ENCODE peak calls at places on chromosomes 4 and X, in five cellular contexts. L is AG10803; Y is lower lobe of right lung; T is Caco-2; R is CD8-positive, alpha-beta T cell. Z is an unnamed sample.

GRCh38 chrX:123803331-123803983 is 56.4 kb upstream of the XIAP start:
- DNase-seq in L (peak), Y (no peak), T (peak), R (no peak), Z (no peak)

GRCh38 chr4:171534391-171534790 is 278.8 kb upstream of the GALNTL6 start:
- DNase-seq in L (no peak), Y (no peak), T (no peak), R (no peak), Z (no peak)

GRCh38 chrX:97984641-97985040 is 1100.9 kb downstream of the RPA4 start:
- DNase-seq in L (no peak), Y (no peak), T (no peak), R (no peak), Z (no peak)

GRCh38 chr4:155809835-155810234 is 51.0 kb downstream of the GUCY1B1 start:
- DNase-seq in L (peak), Y (no peak), T (no peak), R (no peak), Z (no peak)

GRCh38 chr4:140343303-140343702 is 30.1 kb upstream of the SCOC start:
- DNase-seq in L (no peak), Y (peak), T (peak), R (no peak), Z (no peak)

GRCh38 chr4:146398896-146399443 is 122.8 kb downstream of the SLC10A7 start:
- DNase-seq in L (no peak), Y (no peak), T (no peak), R (no peak), Z (no peak)

GRCh38 chr4:337932-338758 is 531 bp downstream of the ZNF141 start:
- DNase-seq in L (peak), Y (peak), T (no peak), R (peak), Z (no peak)

GRCh38 chrX:45347877-45348675 is 147.4 kb upstream of the DIPK2B start:
- DNase-seq in L (peak), Y (no peak), T (no peak), R (no peak), Z (no peak)

GRCh38 chr4:83618431-83618830 is 82.5 kb downstream of the GPAT3 start:
- DNase-seq in L (peak), Y (no peak), T (peak), R (no peak), Z (no peak)

GRCh38 chr4:2799971-2800690 is 7.2 kb downstream of the SH3BP2 start:
- DNase-seq in L (no peak), Y (peak), T (no peak), R (no peak), Z (peak)

DNA sequence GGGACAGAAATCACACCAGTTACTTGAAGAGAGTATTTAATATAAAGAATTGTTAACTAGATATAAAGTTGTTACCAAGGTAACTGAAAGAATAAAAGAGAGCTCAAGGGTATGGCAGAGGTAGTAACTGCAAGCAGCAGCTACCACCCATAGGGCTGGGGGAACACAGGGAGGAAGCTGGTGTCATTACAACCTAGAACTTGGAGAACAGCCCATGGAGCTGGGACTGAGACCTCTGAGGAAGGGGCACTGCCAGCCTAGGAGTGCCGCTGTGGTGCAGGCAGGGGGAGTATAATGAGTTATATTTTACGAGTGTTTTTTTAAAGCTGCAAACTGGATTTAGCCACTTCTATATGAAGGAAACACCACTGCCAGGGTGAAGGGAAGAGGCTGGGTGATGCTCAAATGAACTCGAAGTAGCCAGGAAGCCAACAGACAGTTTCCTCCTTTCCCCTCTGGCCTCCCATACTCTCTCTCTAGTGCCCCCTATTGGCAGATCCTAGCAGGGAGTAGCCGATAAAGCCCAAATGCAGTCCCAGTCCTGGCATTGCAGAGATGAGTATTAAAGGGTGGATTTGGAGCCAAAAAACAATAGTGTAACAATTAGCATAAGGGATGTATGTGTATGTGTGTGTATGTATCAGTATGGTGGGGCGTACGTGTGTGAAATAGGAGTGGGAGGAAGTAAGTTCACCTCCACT is 213.7 kb upstream of the LDB2 start:
- DNase-seq in L (no peak), Y (no peak), T (no peak), R (no peak), Z (no peak)
- TF ChIP-seq CTCF in L (peak), Y (peak), T (peak), R (no peak), Z (no peak)

DNA sequence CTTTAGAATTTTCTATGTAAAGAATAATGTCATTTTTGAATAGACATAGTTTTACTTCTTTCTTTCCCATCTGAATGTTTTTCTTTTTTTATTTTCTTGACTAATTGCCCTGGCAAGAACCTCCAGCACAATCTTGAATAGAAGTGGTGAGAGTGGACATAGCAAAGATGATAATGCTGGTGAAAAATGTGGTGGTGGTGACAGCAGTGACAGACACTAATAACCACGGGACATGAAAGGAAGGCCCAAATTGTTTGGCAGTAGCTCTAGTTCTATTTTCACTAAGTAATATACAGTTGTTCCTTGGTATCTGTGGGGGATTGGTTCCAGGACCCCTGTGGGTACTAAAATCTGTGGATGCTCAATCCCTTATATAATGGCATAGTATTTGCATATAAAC is 29.6 kb downstream of the C4orf54 start:
- DNase-seq in L (no peak), Y (no peak), T (no peak), R (no peak), Z (no peak)
- TF ChIP-seq CTCF in L (no peak), Y (no peak), T (no peak), R (no peak), Z (no peak)

GRCh38 chrX:133249659-133250058 is 31.5 kb upstream of the TFDP3 start:
- DNase-seq in L (peak), Y (no peak), T (no peak), R (no peak), Z (no peak)
- TF ChIP-seq CTCF in L (no peak), Y (no peak), T (no peak), R (no peak), Z (no peak)

GRCh38 chr4:175253184-175253902 is 335.2 kb downstream of the ADAM29 start:
- DNase-seq in L (no peak), Y (no peak), T (no peak), R (no peak), Z (no peak)
- TF ChIP-seq CTCF in L (no peak), Y (no peak), T (no peak), R (no peak), Z (no peak)

GRCh38 chr4:12409507-12410190 is 981.0 kb upstream of the HS3ST1 start:
- DNase-seq in L (no peak), Y (no peak), T (no peak), R (no peak), Z (no peak)
- TF ChIP-seq CTCF in L (no peak), Y (no peak), T (no peak), R (no peak), Z (no peak)

DNA sequence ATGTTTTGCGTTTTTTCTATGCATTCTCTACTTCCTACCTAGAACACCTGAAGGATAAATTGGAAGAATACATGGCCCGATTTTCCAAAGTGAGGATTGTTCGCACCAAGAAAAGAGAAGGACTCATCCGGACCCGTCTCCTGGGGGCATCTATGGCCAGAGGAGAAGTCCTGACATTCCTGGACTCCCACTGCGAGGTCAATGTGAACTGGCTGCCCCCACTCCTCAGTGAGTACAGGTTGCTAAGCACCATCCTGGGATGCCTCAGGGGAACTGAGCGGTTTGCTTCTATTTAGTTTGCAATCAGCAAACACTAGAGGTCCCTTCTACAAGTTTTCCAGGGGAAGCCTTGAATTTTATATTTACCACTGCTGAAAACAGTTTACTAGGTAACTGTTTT is 359.3 kb upstream of the GALNT7 start:
- DNase-seq in L (no peak), Y (no peak), T (no peak), R (no peak), Z (no peak)
- TF ChIP-seq CTCF in L (no peak), Y (no peak), T (no peak), R (no peak), Z (no peak)

GRCh38 chr4:165426331-165426730 is 47.5 kb downstream of the CPE start:
- DNase-seq in L (no peak), Y (no peak), T (no peak), R (no peak), Z (no peak)

GRCh38 chr4:165426769-165427168 is 48.0 kb downstream of the CPE start:
- DNase-seq in L (no peak), Y (no peak), T (no peak), R (no peak), Z (no peak)

GRCh38 chr4:165428957-165429356 is 50.1 kb downstream of the CPE start:
- DNase-seq in L (no peak), Y (no peak), T (no peak), R (no peak), Z (no peak)

DNA sequence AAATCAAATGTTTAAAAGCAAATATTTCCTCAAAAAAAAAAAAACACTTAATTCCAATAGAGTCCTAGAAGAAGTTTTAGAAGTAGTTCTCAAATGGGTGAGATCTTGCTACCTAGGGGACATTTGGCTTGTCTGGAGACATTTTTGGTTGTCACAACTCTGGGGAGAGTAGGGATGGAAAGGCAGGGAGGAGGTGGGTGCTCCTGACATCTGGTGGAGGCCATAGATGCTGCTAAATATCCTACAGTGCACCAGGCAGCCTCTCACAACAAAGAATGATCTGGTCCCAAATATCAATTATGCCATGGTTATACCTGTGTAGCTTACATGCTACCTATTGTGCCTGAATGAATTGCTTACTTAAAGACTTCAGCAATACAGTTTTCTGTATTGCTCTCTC is 46.8 kb downstream of the CPE start:
- DNase-seq in L (no peak), Y (no peak), T (no peak), R (no peak), Z (no peak)
- TF ChIP-seq CTCF in L (no peak), Y (no peak), T (no peak), R (no peak), Z (no peak)

GRCh38 chrX:72306851-72307645 is 1.3 kb upstream of the CITED1 start:
- DNase-seq in L (peak), Y (peak), T (peak), R (no peak), Z (peak)
- TF ChIP-seq CTCF in L (no peak), Y (no peak), T (no peak), R (no peak), Z (no peak)